ENCODE peak calls at places on chromosomes 3 and 15, in five cellular contexts. I is tibial artery; R is stomach; E is IMR-90; A is naive thymus-derived CD4-positive, alpha-beta T cell. F is an unnamed sample. For H3K4me1, the result is how much of the 10 kb centered on the place peaks cover.

GRCh38 chr3:72010044-72010443 is 225.1 kb upstream of the PROK2 start:
- DNase-seq in I (no peak), R (no peak), E (no peak), A (no peak), F (no peak)

GRCh38 chr3:100882571-100882981 is 110.6 kb downstream of the ABI3BP start:
- DNase-seq in I (no peak), R (no peak), E (peak), A (no peak), F (no peak)

GRCh38 chr15:76337047-76337738 is 620 bp downstream of the ISL2 start:
- DNase-seq in I (no peak), R (no peak), E (peak), A (no peak), F (no peak)

GRCh38 chr3:194688946-194689345 is 3.3 kb downstream of the FAM43A start:
- DNase-seq in I (no peak), R (peak), E (no peak), A (no peak), F (no peak)

GRCh38 chr3:43105597-43106292 is at the start of gene POMGNT2:
- DNase-seq in I (peak), R (peak), E (peak), A (peak), F (peak)

GRCh38 chr15:77904436-77904821 is 173.1 kb downstream of the TBC1D2B start:
- DNase-seq in I (no peak), R (peak), E (no peak), A (no peak), F (no peak)

GRCh38 chr3:194772241-194773000 is 86.7 kb downstream of the FAM43A start:
- DNase-seq in I (no peak), R (no peak), E (no peak), A (no peak), F (peak)

GRCh38 chr3:141529256-141530132 is 42.7 kb downstream of the RASA2 start:
- DNase-seq in I (no peak), R (no peak), E (no peak), A (peak), F (no peak)

GRCh38 chr15:67120009-67120838 is 54.8 kb downstream of the SMAD3 start:
- DNase-seq in I (peak), R (no peak), E (no peak), A (no peak), F (no peak)

GRCh38 chr3:48034000-48034516 is 17.8 kb upstream of the MAP4 start:
- DNase-seq in I (no peak), R (no peak), E (peak), A (no peak), F (no peak)

GRCh38 chr3:187976361-187976900 is 177.5 kb upstream of the LPP start:
- DNase-seq in I (no peak), R (no peak), E (no peak), A (no peak), F (no peak)

GRCh38 chr3:171943262-171944108 is 95.9 kb upstream of the FNDC3B start:
- DNase-seq in I (no peak), R (no peak), E (no peak), A (no peak), F (no peak)

GRCh38 chr3:94887056-94887455 is 824.2 kb downstream of the NSUN3 start:
- DNase-seq in I (no peak), R (no peak), E (no peak), A (no peak), F (no peak)

GRCh38 chr3:158148218-158148617 is 38.3 kb downstream of the RSRC1 start:
- DNase-seq in I (no peak), R (no peak), E (peak), A (no peak), F (no peak)

GRCh38 chr15:52020253-52021085 is 1.4 kb downstream of the MAPK6 start:
- DNase-seq in I (no peak), R (no peak), E (peak), A (no peak), F (no peak)

GRCh38 chr15:84863480-84864428 is 20.7 kb upstream of the SLC28A1 start:
- DNase-seq in I (no peak), R (no peak), E (no peak), A (no peak), F (no peak)

GRCh38 chr15:57505056-57505713 is 86.5 kb upstream of the MYZAP start:
- DNase-seq in I (no peak), R (peak), E (no peak), A (no peak), F (no peak)

GRCh38 chr3:31974454-31974853 is 6.6 kb downstream of the OSBPL10 start:
- DNase-seq in I (no peak), R (no peak), E (peak), A (no peak), F (no peak)

GRCh38 chr3:40211579-40211978 is 97.9 kb upstream of the EIF1B start:
- DNase-seq in I (no peak), R (no peak), E (no peak), A (no peak), F (no peak)

GRCh38 chr3:190306513-190307163 is 15.6 kb downstream of the CLDN1 start:
- DNase-seq in I (no peak), R (no peak), E (peak), A (peak), F (no peak)

GRCh38 chr15:77620297-77620696 is 12.4 kb downstream of the LINGO1 start:
- DNase-seq in I (no peak), R (no peak), E (no peak), A (no peak), F (no peak)

GRCh38 chr3:69833591-69833990 is 94.3 kb downstream of the MITF start:
- DNase-seq in I (no peak), R (no peak), E (no peak), A (no peak), F (no peak)

GRCh38 chr3:52444860-52445793 is at the start of gene SEMA3G:
- DNase-seq in I (peak), R (peak), E (peak), A (peak), F (no peak)

GRCh38 chr15:78175333-78175732 is 26.2 kb downstream of the IDH3A start:
- DNase-seq in I (no peak), R (no peak), E (no peak), A (no peak), F (no peak)

GRCh38 chr15:73988075-73988969 is 3.8 kb downstream of the STOML1 start:
- DNase-seq in I (no peak), R (no peak), E (peak), A (no peak), F (no peak)

GRCh38 chr3:55655544-55655943 is 168.4 kb upstream of the WNT5A start:
- DNase-seq in I (no peak), R (no peak), E (peak), A (no peak), F (no peak)
- H3K4me1 ChIP-seq in I (under half), R (under half), E (under half), A (under half), F (under half)

GRCh38 chr3:134364061-134364935 is 9.9 kb downstream of the AMOTL2 start:
- DNase-seq in I (peak), R (peak), E (peak), A (peak), F (peak)

GRCh38 chr3:134362670-134363380 is 11.4 kb downstream of the AMOTL2 start:
- DNase-seq in I (peak), R (no peak), E (no peak), A (no peak), F (no peak)

GRCh38 chr3:134361162-134361831 is 12.9 kb downstream of the AMOTL2 start:
- DNase-seq in I (peak), R (peak), E (no peak), A (no peak), F (no peak)

GRCh38 chr3:134363381-134363755 is 10.9 kb downstream of the AMOTL2 start:
- DNase-seq in I (peak), R (no peak), E (no peak), A (no peak), F (no peak)

DNA sequence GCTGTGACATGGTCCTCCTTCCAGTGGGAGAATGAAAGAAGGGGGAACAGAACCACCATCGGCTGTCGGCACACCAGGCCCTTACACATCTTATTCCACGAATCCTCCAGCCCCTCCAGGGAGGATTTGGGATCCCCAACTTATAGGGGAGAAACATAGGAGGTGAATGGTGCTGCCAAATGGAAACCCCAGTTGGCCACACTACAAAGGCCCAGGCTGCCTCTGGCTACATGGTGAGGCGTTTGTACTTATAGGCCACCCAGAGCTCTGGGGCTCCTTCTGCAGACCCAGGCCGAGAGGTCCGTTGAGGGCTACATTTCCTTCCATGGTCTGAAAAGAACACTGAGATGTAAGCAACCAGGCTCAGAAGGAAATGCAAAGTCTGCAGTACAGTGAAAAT is 12.0 kb downstream of the AMOTL2 start:
- DNase-seq in I (peak), R (no peak), E (no peak), A (no peak), F (no peak)
- H3K4me1 ChIP-seq in I (under half), R (half or more), E (half or more), A (under half), F (under half)

DNA sequence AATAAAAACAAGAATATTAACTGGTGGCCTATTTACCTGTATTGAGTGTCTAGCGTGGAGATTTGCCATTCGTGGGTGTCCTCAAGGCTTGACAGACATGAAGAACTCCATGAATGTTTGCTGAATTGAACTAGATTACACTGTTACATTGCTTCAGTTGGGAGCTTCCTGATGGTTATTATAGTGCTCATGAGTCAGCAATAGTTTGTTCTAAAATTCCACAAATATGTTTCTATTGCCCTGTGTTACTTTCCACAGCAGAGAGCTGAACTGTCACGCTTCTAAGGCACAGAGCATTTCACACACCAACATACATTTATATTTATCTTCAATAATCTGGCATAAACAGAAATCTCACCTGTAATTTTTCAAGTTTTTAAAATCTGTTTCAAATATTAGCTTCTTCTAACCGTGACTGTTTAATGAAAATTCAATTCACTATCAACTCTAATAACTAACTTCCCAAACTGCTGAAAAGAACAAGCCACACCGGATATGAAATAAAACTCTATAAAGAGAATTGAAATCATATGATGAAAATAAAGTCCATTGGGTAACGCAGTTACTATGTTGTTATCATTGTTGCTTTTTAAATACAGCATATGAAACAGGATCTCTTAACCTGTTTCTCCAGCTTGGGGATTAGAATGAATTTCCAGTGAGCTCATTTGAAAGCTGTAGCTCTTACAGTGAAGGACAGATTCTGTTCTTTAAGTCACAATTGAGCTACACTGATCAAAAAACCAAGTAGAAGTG is 61.2 kb upstream of the MCF2L2 start:
- DNase-seq in I (no peak), R (no peak), E (peak), A (no peak), F (no peak)
- H3K4me1 ChIP-seq in I (under half), R (under half), E (under half), A (under half), F (under half)

GRCh38 chr15:68794869-68795268 is 25.8 kb downstream of the ANP32A start:
- DNase-seq in I (no peak), R (no peak), E (no peak), A (no peak), F (no peak)

GRCh38 chr15:68792901-68793766 is 27.6 kb downstream of the ANP32A start:
- DNase-seq in I (no peak), R (peak), E (no peak), A (no peak), F (no peak)

GRCh38 chr15:68795298-68795848 is 25.3 kb downstream of the ANP32A start:
- DNase-seq in I (peak), R (peak), E (peak), A (peak), F (peak)

GRCh38 chr15:68794307-68794706 is 26.4 kb downstream of the ANP32A start:
- DNase-seq in I (no peak), R (no peak), E (no peak), A (no peak), F (no peak)

DNA sequence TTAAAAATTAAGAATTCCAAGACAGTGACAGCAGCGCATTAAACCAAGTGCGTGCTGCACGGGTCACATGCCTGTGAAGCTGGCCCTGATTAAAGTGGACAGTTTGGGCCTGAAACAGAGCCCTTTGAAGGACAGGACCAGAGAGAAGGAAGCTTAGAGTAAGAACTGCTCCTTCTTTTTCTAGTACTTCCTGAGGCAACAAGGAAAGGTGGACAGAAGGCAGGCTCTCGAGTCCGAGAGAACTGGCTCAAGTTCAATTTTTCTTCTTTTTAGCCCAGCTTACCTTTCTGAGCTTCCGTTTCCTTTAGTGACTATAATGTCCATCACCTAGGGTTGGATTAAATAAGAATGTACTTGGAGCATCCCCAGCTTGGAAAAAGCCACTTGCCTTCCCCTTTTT is 26.9 kb downstream of the ANP32A start:
- DNase-seq in I (no peak), R (no peak), E (no peak), A (no peak), F (no peak)
- H3K4me1 ChIP-seq in I (under half), R (half or more), E (under half), A (half or more), F (under half)

DNA sequence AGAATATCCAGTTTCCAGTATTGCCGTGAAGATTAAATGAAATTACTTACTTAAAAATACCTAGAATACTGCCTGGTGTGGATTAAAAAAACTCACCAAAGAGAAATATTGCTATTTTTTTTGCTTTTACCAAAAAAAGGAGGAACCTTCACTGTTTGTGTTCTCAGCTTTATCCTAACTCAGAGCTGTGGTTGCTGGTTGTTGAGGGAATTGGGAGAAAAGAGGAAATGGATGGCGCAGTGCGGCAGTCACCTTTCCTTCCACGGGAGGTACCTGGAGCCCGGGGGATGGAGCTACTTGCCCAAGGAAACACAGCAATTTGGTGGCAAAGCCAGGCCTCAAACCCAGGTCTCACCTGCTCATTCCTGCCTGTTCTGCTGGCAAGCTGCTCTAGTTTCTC is 270.3 kb downstream of the RPLP1 start:
- DNase-seq in I (no peak), R (no peak), E (no peak), A (no peak), F (no peak)
- H3K4me1 ChIP-seq in I (under half), R (under half), E (under half), A (half or more), F (under half)

F was measured in right atrium auricular region.